ENCODE peak calls at places on chromosomes 2 and 18, in ten cellular contexts. V, E, F, D, L, H, U, N, M and C are unnamed samples.

GRCh38 chr2:3421053-3421452 is 41.6 kb downstream of the TRAPPC12 start:
- DNase-seq in V (no peak), E (no peak), F (no peak), D (no peak), L (no peak), H (no peak), U (no peak), N (no peak), M (no peak), C (no peak)

GRCh38 chr18:46179306-46179705 is 75.1 kb downstream of the HAUS1 start:
- DNase-seq in V (no peak), E (no peak), F (no peak), D (no peak), L (no peak), H (no peak), U (no peak), N (no peak), M (no peak), C (no peak)

GRCh38 chr2:37263839-37264238 is 32.4 kb downstream of the NDUFAF7 start:
- DNase-seq in V (no peak), E (no peak), F (no peak), D (no peak), L (peak), H (no peak), U (no peak), N (no peak), M (no peak), C (no peak)

GRCh38 chr2:120401275-120402069 is 55.5 kb downstream of the INHBB start:
- DNase-seq in V (no peak), E (no peak), F (no peak), D (no peak), L (no peak), H (no peak), U (no peak), N (no peak), M (no peak), C (no peak)

GRCh38 chr18:61992285-61992684 is 99.5 kb upstream of the RNF152 start:
- DNase-seq in V (no peak), E (no peak), F (no peak), D (no peak), L (no peak), H (peak), U (peak), N (peak), M (peak), C (no peak)

GRCh38 chr2:173669888-173670287 is 295.3 kb downstream of the SP3 start:
- DNase-seq in V (no peak), E (no peak), F (no peak), D (no peak), L (no peak), H (no peak), U (no peak), N (no peak), M (no peak), C (no peak)

GRCh38 chr2:111704246-111704645 is 179.7 kb downstream of the ANAPC1 start:
- DNase-seq in V (no peak), E (no peak), F (no peak), D (no peak), L (no peak), H (peak), U (peak), N (peak), M (no peak), C (no peak)

GRCh38 chr2:33133436-33133835 is 186.7 kb downstream of the LTBP1 start:
- DNase-seq in V (peak), E (no peak), F (no peak), D (peak), L (no peak), H (peak), U (no peak), N (no peak), M (no peak), C (peak)

GRCh38 chr18:31417850-31418249 is 29.7 kb upstream of the DSG3 start:
- DNase-seq in V (no peak), E (no peak), F (no peak), D (no peak), L (no peak), H (no peak), U (no peak), N (no peak), M (no peak), C (no peak)

GRCh38 chr2:96527052-96527964 is 9.2 kb upstream of the ARID5A start:
- DNase-seq in V (no peak), E (no peak), F (peak), D (no peak), L (no peak), H (no peak), U (peak), N (no peak), M (no peak), C (peak)

GRCh38 chr2:174772492-174772801 is 8.2 kb upstream of the CHRNA1 start:
- DNase-seq in V (no peak), E (no peak), F (no peak), D (no peak), L (no peak), H (no peak), U (no peak), N (no peak), M (no peak), C (no peak)

GRCh38 chr2:47512581-47513083 is 109.7 kb downstream of the MSH2 start:
- DNase-seq in V (no peak), E (no peak), F (no peak), D (no peak), L (no peak), H (no peak), U (no peak), N (peak), M (peak), C (no peak)

GRCh38 chr2:2663401-2664036 is 332.4 kb upstream of the MYT1L start:
- DNase-seq in V (no peak), E (no peak), F (no peak), D (peak), L (no peak), H (no peak), U (no peak), N (no peak), M (peak), C (no peak)

GRCh38 chr2:111072220-111072871 is 48.4 kb upstream of the BCL2L11 start:
- DNase-seq in V (no peak), E (no peak), F (no peak), D (peak), L (no peak), H (peak), U (no peak), N (peak), M (peak), C (no peak)

GRCh38 chr18:62249478-62250097 is 62.5 kb downstream of the RELCH start:
- DNase-seq in V (peak), E (peak), F (peak), D (peak), L (peak), H (peak), U (peak), N (peak), M (peak), C (peak)

GRCh38 chr2:232894746-232895145 is 24.7 kb downstream of the SNORC start:
- DNase-seq in V (no peak), E (no peak), F (no peak), D (no peak), L (no peak), H (no peak), U (peak), N (no peak), M (no peak), C (no peak)

GRCh38 chr2:172086349-172087190 is 1.3 kb downstream of the DLX1 start:
- DNase-seq in V (no peak), E (no peak), F (no peak), D (no peak), L (peak), H (no peak), U (peak), N (no peak), M (no peak), C (no peak)

GRCh38 chr2:238296638-238297457 is 8.4 kb upstream of the PER2 start:
- DNase-seq in V (no peak), E (no peak), F (no peak), D (no peak), L (no peak), H (no peak), U (no peak), N (no peak), M (no peak), C (no peak)

GRCh38 chr2:235533616-235534385 is 40.0 kb downstream of the AGAP1 start:
- DNase-seq in V (no peak), E (no peak), F (no peak), D (no peak), L (no peak), H (no peak), U (no peak), N (no peak), M (no peak), C (no peak)

GRCh38 chr2:9724565-9724964 is 93.8 kb upstream of the YWHAQ start:
- DNase-seq in V (no peak), E (no peak), F (no peak), D (no peak), L (no peak), H (no peak), U (no peak), N (no peak), M (no peak), C (no peak)

GRCh38 chr2:24123212-24124002 is at the start of the genes FAM228B and PFN4:
- DNase-seq in V (peak), E (peak), F (peak), D (peak), L (no peak), H (peak), U (peak), N (peak), M (peak), C (peak)

GRCh38 chr2:128995086-128995485 is 676.4 kb upstream of the HS6ST1 start:
- DNase-seq in V (no peak), E (no peak), F (no peak), D (no peak), L (no peak), H (no peak), U (no peak), N (no peak), M (no peak), C (no peak)

GRCh38 chr2:120884406-120885290 is 149.0 kb downstream of the GLI2 start:
- DNase-seq in V (no peak), E (no peak), F (no peak), D (no peak), L (no peak), H (no peak), U (no peak), N (no peak), M (no peak), C (no peak)

GRCh38 chr2:5587726-5588125 is 104.5 kb upstream of the SOX11 start:
- DNase-seq in V (no peak), E (no peak), F (no peak), D (no peak), L (no peak), H (no peak), U (no peak), N (no peak), M (no peak), C (no peak)

GRCh38 chr2:55107428-55107827 is 57.2 kb upstream of the RTN4 start:
- DNase-seq in V (no peak), E (no peak), F (no peak), D (no peak), L (no peak), H (no peak), U (no peak), N (no peak), M (peak), C (no peak)

GRCh38 chr2:199982444-199982843 is 27.1 kb downstream of the MAIP1 start:
- DNase-seq in V (no peak), E (no peak), F (no peak), D (no peak), L (no peak), H (no peak), U (no peak), N (no peak), M (no peak), C (no peak)

GRCh38 chr2:144519934-144520717 is at the start of gene ZEB2:
- DNase-seq in V (no peak), E (no peak), F (peak), D (peak), L (peak), H (peak), U (peak), N (no peak), M (peak), C (peak)

GRCh38 chr18:14768241-14768640 is 20.3 kb downstream of the ANKRD30B start:
- DNase-seq in V (no peak), E (no peak), F (no peak), D (no peak), L (no peak), H (no peak), U (no peak), N (no peak), M (no peak), C (no peak)

GRCh38 chr18:10270160-10270571 is 184.3 kb upstream of the APCDD1 start:
- DNase-seq in V (peak), E (no peak), F (peak), D (peak), L (no peak), H (peak), U (no peak), N (no peak), M (no peak), C (peak)

GRCh38 chr2:148238561-148238960 is 217.7 kb downstream of the MBD5 start:
- DNase-seq in V (no peak), E (no peak), F (no peak), D (no peak), L (no peak), H (no peak), U (no peak), N (no peak), M (no peak), C (no peak)

GRCh38 chr18:6543330-6543908 is 128.7 kb upstream of the L3MBTL4 start:
- DNase-seq in V (no peak), E (no peak), F (no peak), D (no peak), L (peak), H (no peak), U (peak), N (peak), M (peak), C (no peak)

GRCh38 chr2:240434728-240435456 is 571 bp upstream of the GPC1 start:
- DNase-seq in V (peak), E (peak), F (peak), D (peak), L (peak), H (peak), U (peak), N (peak), M (peak), C (peak)
- H3K27ac ChIP-seq in V (peak), E (no peak), F (peak), D (peak), L (no peak), H (peak), U (peak), N (peak), M (peak), C (peak)

DNA sequence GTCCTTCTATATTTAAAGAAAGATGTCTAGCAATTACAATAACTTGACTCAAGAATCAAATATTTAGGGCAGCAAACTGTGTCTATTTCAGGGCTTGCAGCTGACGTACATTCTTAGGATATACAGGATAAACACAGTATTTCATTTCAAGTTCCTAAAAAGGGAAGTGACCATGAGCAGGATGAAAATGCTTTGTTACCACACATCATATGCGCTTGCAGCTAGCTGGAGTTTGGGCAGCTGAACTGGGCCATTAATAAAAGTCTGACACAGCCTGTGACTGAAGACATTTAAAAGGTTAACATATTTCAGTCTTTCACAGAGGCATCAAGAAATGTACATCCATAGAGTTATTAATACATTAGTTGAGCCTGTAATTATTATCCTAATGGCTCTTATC is 264.5 kb upstream of the TRIB2 start:
- DNase-seq in V (no peak), E (no peak), F (no peak), D (no peak), L (no peak), H (peak), U (no peak), N (no peak), M (peak), C (no peak)
- H3K27ac ChIP-seq in V (no peak), E (peak), F (no peak), D (no peak), L (no peak), H (peak), U (peak), N (no peak), M (peak), C (peak)

GRCh38 chr2:60486067-60486466 is 67.4 kb downstream of the BCL11A start:
- DNase-seq in V (no peak), E (no peak), F (no peak), D (no peak), L (peak), H (no peak), U (no peak), N (no peak), M (no peak), C (no peak)

GRCh38 chr2:60484080-60484737 is 69.2 kb downstream of the BCL11A start:
- DNase-seq in V (no peak), E (no peak), F (no peak), D (peak), L (peak), H (peak), U (no peak), N (no peak), M (peak), C (no peak)

GRCh38 chr2:60485055-60485454 is 68.4 kb downstream of the BCL11A start:
- DNase-seq in V (no peak), E (no peak), F (no peak), D (no peak), L (no peak), H (no peak), U (no peak), N (no peak), M (no peak), C (no peak)

GRCh38 chr2:60483400-60483799 is 70.1 kb downstream of the BCL11A start:
- DNase-seq in V (no peak), E (no peak), F (no peak), D (no peak), L (no peak), H (peak), U (no peak), N (no peak), M (peak), C (no peak)

GRCh38 chr2:60485550-60485949 is 67.9 kb downstream of the BCL11A start:
- DNase-seq in V (no peak), E (no peak), F (no peak), D (no peak), L (no peak), H (no peak), U (no peak), N (no peak), M (no peak), C (no peak)
- H3K27ac ChIP-seq in V (no peak), E (no peak), F (no peak), D (no peak), L (peak), H (no peak), U (no peak), N (no peak), M (no peak), C (peak)

GRCh38 chr18:24885266-24885665 is 424.8 kb downstream of the HRH4 start:
- DNase-seq in V (no peak), E (no peak), F (no peak), D (no peak), L (no peak), H (no peak), U (no peak), N (no peak), M (no peak), C (no peak)
- H3K27ac ChIP-seq in V (no peak), E (no peak), F (no peak), D (no peak), L (no peak), H (no peak), U (no peak), N (no peak), M (no peak), C (no peak)

GRCh38 chr2:202018950-202019349 is 14.7 kb upstream of the FZD7 start:
- DNase-seq in V (no peak), E (no peak), F (no peak), D (no peak), L (no peak), H (no peak), U (no peak), N (no peak), M (no peak), C (no peak)

GRCh38 chr2:202022755-202023154 is 10.9 kb upstream of the FZD7 start:
- DNase-seq in V (no peak), E (no peak), F (no peak), D (no peak), L (no peak), H (no peak), U (no peak), N (no peak), M (no peak), C (no peak)

GRCh38 chr2:202017940-202018339 is 15.7 kb upstream of the FZD7 start:
- DNase-seq in V (no peak), E (no peak), F (no peak), D (no peak), L (no peak), H (no peak), U (no peak), N (no peak), M (no peak), C (peak)

GRCh38 chr2:202016579-202017227 is 17.0 kb upstream of the FZD7 start:
- DNase-seq in V (no peak), E (no peak), F (no peak), D (no peak), L (no peak), H (no peak), U (no peak), N (no peak), M (no peak), C (peak)

DNA sequence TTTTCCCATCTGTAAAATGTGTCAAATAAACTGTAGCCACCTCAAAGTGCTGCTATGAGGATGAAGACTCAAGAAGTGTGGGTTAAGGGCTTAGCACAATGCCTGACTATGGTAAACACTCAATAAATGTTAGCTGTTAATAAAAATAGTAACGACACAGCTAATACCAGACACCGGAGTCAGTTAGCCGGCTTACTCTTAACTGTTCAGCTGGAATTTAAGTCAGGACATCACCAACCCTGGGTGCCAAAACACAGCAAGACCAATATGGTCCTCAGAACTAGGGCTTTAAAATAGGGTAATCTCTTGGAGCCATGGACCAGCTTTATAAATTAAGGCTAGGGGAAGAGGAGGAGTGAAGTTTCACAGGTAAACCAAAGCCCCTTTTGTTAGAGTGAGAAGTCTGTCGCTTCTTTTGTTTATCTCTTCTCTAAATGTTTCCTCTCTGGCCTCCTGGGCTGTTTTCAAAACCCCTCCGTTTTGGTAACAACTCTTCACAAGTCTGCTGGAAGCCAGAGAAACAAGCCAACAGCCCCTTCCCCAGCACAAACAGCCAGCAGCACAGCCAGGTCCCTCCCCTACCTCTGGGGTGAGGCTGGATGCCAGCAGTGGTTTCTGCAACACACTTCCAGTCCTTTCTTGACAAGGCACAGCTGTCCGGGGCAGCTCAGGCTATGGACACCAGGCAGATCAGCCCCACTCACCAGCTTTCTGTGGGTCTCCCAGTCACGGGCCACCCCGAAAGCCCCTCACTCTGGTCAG is 13.8 kb upstream of the FZD7 start:
- DNase-seq in V (no peak), E (no peak), F (no peak), D (no peak), L (no peak), H (no peak), U (no peak), N (no peak), M (no peak), C (peak)
- H3K27ac ChIP-seq in V (no peak), E (no peak), F (no peak), D (no peak), L (no peak), H (no peak), U (no peak), N (no peak), M (no peak), C (no peak)

DNA sequence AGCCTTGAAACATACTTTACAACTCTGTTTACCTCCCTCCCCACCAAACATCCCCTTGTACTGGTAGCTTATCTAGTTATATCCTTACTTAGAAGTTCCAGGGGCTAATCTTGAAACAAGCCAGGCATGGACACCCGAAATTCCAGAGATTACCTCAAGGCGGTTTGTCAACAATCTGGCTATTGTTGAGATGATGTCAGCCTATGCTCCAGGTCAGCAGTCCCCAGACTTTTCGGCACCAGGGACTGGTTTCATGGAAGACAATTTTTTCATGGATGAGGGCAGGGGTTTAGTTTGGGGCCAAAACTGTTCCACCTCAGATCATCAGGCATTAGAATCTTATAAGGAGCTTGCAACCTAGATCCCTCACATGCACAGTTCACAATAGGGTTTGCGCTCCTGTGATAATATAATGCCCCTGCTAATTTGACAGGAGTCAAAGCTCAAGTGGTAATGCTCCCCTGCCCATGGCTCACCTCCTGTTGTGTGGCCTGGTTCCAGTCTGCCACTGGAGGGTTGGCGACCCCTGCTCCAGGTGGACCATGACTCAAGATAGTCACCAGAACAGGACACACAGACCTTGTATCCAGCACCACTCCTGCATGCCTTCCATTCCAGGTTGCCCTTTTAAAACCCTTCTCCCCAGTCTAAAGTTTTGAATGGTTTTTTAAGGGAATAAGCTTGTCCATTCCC is 171.2 kb downstream of the SPAG16 start:
- DNase-seq in V (no peak), E (no peak), F (no peak), D (no peak), L (no peak), H (no peak), U (peak), N (no peak), M (no peak), C (no peak)
- H3K27ac ChIP-seq in V (no peak), E (no peak), F (no peak), D (no peak), L (no peak), H (no peak), U (no peak), N (no peak), M (no peak), C (no peak)